ENCODE peak calls at places on chromosome 20, in five cellular contexts. S is ecto neural progenitor cell; Q is activated CD8-positive, alpha-beta memory T cell treated with anti-CD3 and anti-CD28 coated beads for 24 hours; J is RKO; G is IMR-90. I is an unnamed sample.

GRCh38 chr20:36060676-36061075 is 92.3 kb downstream of the CNBD2 start:
- DNase-seq in Q (no peak), G (no peak), J (no peak), S (no peak), I (no peak)

GRCh38 chr20:20368414-20369352 is 779 bp downstream of the INSM1 start:
- DNase-seq in G (no peak), Q (peak; percentile 65), J (no peak), S (peak; percentile 65), I (peak; percentile 74)

GRCh38 chr20:44053046-44053445 is 133.9 kb downstream of the JPH2 start:
- DNase-seq in G (no peak), Q (no peak), S (no peak), J (no peak), I (no peak)

GRCh38 chr20:33656783-33657703 is 5.1 kb upstream of the C20orf144 start:
- DNase-seq in Q (no peak), G (no peak), J (no peak), S (no peak), I (no peak)

GRCh38 chr20:37901280-37901666 is 1.7 kb upstream of the VSTM2L start:
- DNase-seq in S (peak; percentile 78), G (no peak), Q (no peak), J (no peak), I (no peak)

GRCh38 chr20:21713470-21713869 is 8.0 kb downstream of the PAX1 start:
- DNase-seq in S (no peak), Q (no peak), J (no peak), G (no peak), I (no peak)

GRCh38 chr20:59515013-59515905 is 89.1 kb upstream of the PHACTR3 start:
- DNase-seq in J (peak; percentile 82), G (peak; percentile 38), Q (no peak), S (peak; percentile 89), I (peak; percentile 79)

GRCh38 chr20:49810491-49811190 is 2.0 kb upstream of the SLC9A8 start:
- DNase-seq in J (no peak), G (no peak), S (no peak), Q (no peak), I (no peak)

GRCh38 chr20:47236639-47236900 is 119.9 kb downstream of the ZMYND8 start:
- DNase-seq in J (no peak), G (no peak), Q (no peak), S (no peak), I (no peak)

GRCh38 chr20:46681032-46681854 is 8.0 kb downstream of the TP53RK start:
- DNase-seq in G (peak; percentile 44), J (peak; percentile 52), S (no peak), Q (peak; percentile 87), I (peak; percentile 41)

GRCh38 chr20:48098099-48098498 is 312.8 kb upstream of the SULF2 start:
- DNase-seq in Q (no peak), J (no peak), G (no peak), S (no peak), I (no peak)

GRCh38 chr20:45111799-45112471 is 3.0 kb downstream of the WFDC5 start:
- DNase-seq in G (no peak), J (no peak), S (no peak), Q (no peak), I (peak; percentile 10)

GRCh38 chr20:37071481-37071911 is 24.3 kb downstream of the RBL1 start:
- DNase-seq in J (no peak), Q (peak; percentile 62), S (no peak), G (peak; percentile 67), I (no peak)

GRCh38 chr20:117518-117917 is 24.9 kb upstream of the DEFB126 start:
- DNase-seq in G (no peak), J (no peak), S (no peak), Q (no peak), I (no peak)

GRCh38 chr20:61558726-61559125 is 306.7 kb downstream of the CDH4 start:
- DNase-seq in J (no peak), Q (no peak), G (peak; percentile 49), S (no peak), I (no peak)

GRCh38 chr20:61643631-61644386 is 391.7 kb downstream of the CDH4 start:
- DNase-seq in Q (no peak), G (no peak), S (no peak), J (no peak), I (no peak)

GRCh38 chr20:33026779-33027759 is 4.4 kb upstream of the BPIFB6 start:
- DNase-seq in J (no peak), G (no peak), S (no peak), Q (no peak), I (no peak)

GRCh38 chr20:10556519-10557083 is 117.2 kb downstream of the JAG1 start:
- DNase-seq in Q (no peak), S (no peak), G (no peak), J (no peak), I (no peak)

GRCh38 chr20:11556410-11556809 is 361.3 kb upstream of the BTBD3 start:
- DNase-seq in S (no peak), G (no peak), J (no peak), Q (no peak), I (no peak)

GRCh38 chr20:6651561-6651960 is 115.9 kb upstream of the BMP2 start:
- DNase-seq in J (no peak), G (no peak), S (no peak), Q (no peak), I (no peak)

GRCh38 chr20:4740774-4741431 is 19.2 kb downstream of the PRND start:
- DNase-seq in S (peak; percentile 82), Q (peak; percentile 86), G (peak; percentile 38), J (no peak), I (no peak)

GRCh38 chr20:57030611-57031600 is 235.5 kb downstream of the BMP7 start:
- DNase-seq in G (peak; percentile 27), Q (no peak), J (no peak), S (no peak), I (no peak)

GRCh38 chr20:54208492-54209044 is 681 bp downstream of the PFDN4 start:
- DNase-seq in S (peak; percentile 59), G (peak; percentile 63), Q (no peak), J (peak; percentile 71), I (no peak)

GRCh38 chr20:3134151-3134550 is 25.5 kb downstream of the FASTKD5 start:
- DNase-seq in S (no peak), J (no peak), Q (no peak), G (peak; percentile 75), I (no peak)

GRCh38 chr20:45828589-45828988 is 1.5 kb upstream of the TNNC2 start:
- DNase-seq in G (no peak), S (no peak), Q (no peak), J (no peak), I (no peak)

GRCh38 chr20:3483309-3483708 is 12.5 kb downstream of the ATRN start:
- DNase-seq in S (no peak), Q (no peak), G (no peak), J (no peak), I (no peak)

GRCh38 chr20:59207742-59208357 is 44.2 kb downstream of the ZNF831 start:
- DNase-seq in S (peak; percentile 80), J (no peak), Q (peak; percentile 91), G (no peak), I (peak; percentile 53)

GRCh38 chr20:38651154-38651553 is 49.5 kb downstream of the ARHGAP40 start:
- DNase-seq in S (no peak), G (no peak), J (no peak), Q (no peak), I (no peak)

GRCh38 chr20:41245086-41245707 is 72.3 kb downstream of the ZHX3 start:
- DNase-seq in G (peak; percentile 42), Q (no peak), S (no peak), J (no peak), I (no peak)

GRCh38 chr20:10074513-10074912 is 39.7 kb downstream of the ANKEF1 start:
- DNase-seq in S (no peak), G (peak; percentile 90), J (peak; percentile 99), Q (no peak), I (no peak)

GRCh38 chr20:38304845-38305447 is 990 bp downstream of the BPI start:
- DNase-seq in S (no peak), G (peak; percentile 38), J (peak; percentile 49), Q (no peak), I (no peak)

GRCh38 chr20:45095753-45096371 is 5.1 kb downstream of the KCNS1 start:
- DNase-seq in Q (peak; percentile 76), J (peak; percentile 78), G (peak; percentile 69), S (no peak), I (no peak)

GRCh38 chr20:3686867-3687321 is 5.1 kb upstream of the ADAM33 start:
- DNase-seq in G (peak; percentile 94), Q (no peak), J (no peak), S (no peak), I (no peak)